ENCODE peak calls at places on chromosomes 2 and 18, in five cellular contexts. N is NCI-H774; C is fibroblast of villous mesenchyme; Z is SW 1271; A is effector memory CD4-positive, alpha-beta T cell. P is an unnamed sample.

GRCh38 chr2:88669371-88670214 is 21.9 kb upstream of the RPIA start:
- DNase-seq in N (peak; percentile 34), C (peak; percentile 54), Z (peak; percentile 22), A (no peak), P (no peak)

GRCh38 chr18:4204151-4204720 is 250.9 kb downstream of the DLGAP1 start:
- DNase-seq in N (no peak), C (no peak), Z (no peak), A (no peak), P (no peak)

GRCh38 chr18:73023975-73024374 is 156.2 kb upstream of the NETO1 start:
- DNase-seq in N (no peak), C (no peak), Z (no peak), A (no peak), P (no peak)

GRCh38 chr2:31397099-31397498 is 17.4 kb downstream of the XDH start:
- DNase-seq in N (no peak), C (no peak), Z (no peak), A (no peak), P (no peak)

GRCh38 chr2:207869784-207870778 is 100.4 kb upstream of the FZD5 start:
- DNase-seq in N (no peak), C (peak; percentile 56), Z (no peak), A (no peak), P (no peak)

GRCh38 chr2:216352653-216353270 is 19.5 kb downstream of the MARCHF4 start:
- DNase-seq in N (no peak), C (no peak), Z (no peak), A (no peak), P (no peak)

GRCh38 chr2:22027345-22028005 is 903.7 kb downstream of the TDRD15 start:
- DNase-seq in N (no peak), C (no peak), Z (no peak), A (no peak), P (no peak)

GRCh38 chr18:12543697-12544096 is 114.2 kb downstream of the SPIRE1 start:
- DNase-seq in N (no peak), C (peak; percentile 39), Z (no peak), A (no peak), P (no peak)

GRCh38 chr2:133421516-133422324 is 146.5 kb downstream of the NCKAP5 start:
- DNase-seq in N (peak; percentile 39), C (no peak), Z (no peak), A (no peak), P (peak; percentile 14)

GRCh38 chr2:20609995-20610357 is 40.9 kb downstream of the HS1BP3 start:
- DNase-seq in N (no peak), C (no peak), Z (no peak), A (no peak), P (no peak)

GRCh38 chr2:218879881-218880748 is 537 bp upstream of the WNT10A start:
- DNase-seq in N (no peak), C (no peak), Z (no peak), A (peak; percentile 85), P (no peak)

GRCh38 chr2:134240061-134240460 is 13.8 kb upstream of the MGAT5 start:
- DNase-seq in N (no peak), C (peak; percentile 54), Z (no peak), A (no peak), P (no peak)

GRCh38 chr18:43139288-43139946 is 23.9 kb upstream of the RIT2 start:
- DNase-seq in N (no peak), C (no peak), Z (no peak), A (no peak), P (no peak)

GRCh38 chr2:130727286-130727924 is 1.5 kb upstream of the GPR148 start:
- DNase-seq in N (peak; percentile 63), C (peak; percentile 56), Z (peak; percentile 76), A (peak; percentile 88), P (peak; percentile 90)

GRCh38 chr2:202237787-202238233 is 587 bp downstream of the SUMO1 start:
- DNase-seq in N (no peak), C (peak; percentile 63), Z (peak; percentile 50), A (no peak), P (peak; percentile 41)

GRCh38 chr2:226644342-226644957 is 155.2 kb downstream of the IRS1 start:
- DNase-seq in N (no peak), C (peak; percentile 79), Z (no peak), A (no peak), P (no peak)

GRCh38 chr18:51639541-51639940 is 442.1 kb upstream of the MEX3C start:
- DNase-seq in N (no peak), C (no peak), Z (no peak), A (no peak), P (no peak)

GRCh38 chr2:181678033-181678586 is 2.2 kb downstream of the NEUROD1 start:
- DNase-seq in N (no peak), C (peak; percentile 80), Z (no peak), A (no peak), P (peak; percentile 91)

GRCh38 chr2:61421611-61422010 is 49.3 kb downstream of the USP34 start:
- DNase-seq in N (no peak), C (no peak), Z (no peak), A (no peak), P (no peak)

GRCh38 chr2:228059735-228060134 is 121.8 kb downstream of the SPHKAP start:
- DNase-seq in N (no peak), C (no peak), Z (no peak), A (no peak), P (no peak)

GRCh38 chr2:143903172-143903856 is 616.6 kb downstream of the ZEB2 start:
- DNase-seq in N (no peak), C (peak; percentile 21), Z (no peak), A (no peak), P (no peak)

P was measured in neuronal stem cell.